ENCODE peak calls at places on chromosomes 7 and 10, in five cellular contexts. B is AG09319, T is myocyte, U is occipital lobe, R is psoas muscle. P is an unnamed sample.

GRCh38 chr7:102063736-102064135 is 222.9 kb upstream of the SH2B2 start:
- DNase-seq in B (no peak), T (no peak), U (no peak), R (no peak), P (no peak)

GRCh38 chr7:106126170-106126938 is 14.2 kb upstream of the SYPL1 start:
- DNase-seq in B (no peak), T (peak), U (no peak), R (no peak), P (no peak)

GRCh38 chr10:124944982-124945381 is 3.1 kb downstream of the ZRANB1 start:
- DNase-seq in B (no peak), T (no peak), U (no peak), R (no peak), P (no peak)

GRCh38 chr7:1151653-1152425 is 8.2 kb downstream of the ZFAND2A start:
- DNase-seq in B (no peak), T (no peak), U (no peak), R (no peak), P (no peak)

GRCh38 chr10:25831138-25831537 is 102.9 kb upstream of the MYO3A start:
- DNase-seq in B (no peak), T (no peak), U (no peak), R (no peak), P (no peak)

GRCh38 chr7:123410273-123410928 is 124.0 kb downstream of the IQUB start:
- DNase-seq in B (no peak), T (peak), U (no peak), R (no peak), P (no peak)

GRCh38 chr10:114545071-114545470 is 113.0 kb downstream of the ABLIM1 start:
- DNase-seq in B (no peak), T (peak), U (no peak), R (no peak), P (no peak)

GRCh38 chr10:112362833-112363232 is 11.1 kb upstream of the ACSL5 start:
- DNase-seq in B (no peak), T (no peak), U (no peak), R (peak), P (no peak)

GRCh38 chr7:159136846-159137245 is 7.8 kb downstream of the VIPR2 start:
- DNase-seq in B (no peak), T (no peak), U (no peak), R (no peak), P (no peak)

GRCh38 chr7:47378728-47379395 is 203.0 kb downstream of the TNS3 start:
- DNase-seq in B (no peak), T (peak), U (no peak), R (peak), P (no peak)

GRCh38 chr10:84214612-84215235 is 10.6 kb downstream of the LRIT2 start:
- DNase-seq in B (no peak), T (peak), U (no peak), R (no peak), P (peak)

GRCh38 chr7:111012799-111013675 is 77.9 kb upstream of the LRRN3 start:
- DNase-seq in B (no peak), T (no peak), U (no peak), R (no peak), P (no peak)

GRCh38 chr7:87231715-87232114 is 12.2 kb upstream of the TMEM243 start:
- DNase-seq in B (no peak), T (peak), U (no peak), R (no peak), P (no peak)

GRCh38 chr10:60942604-60943269 is 1.2 kb downstream of the RHOBTB1 start:
- DNase-seq in B (no peak), T (peak), U (peak), R (peak), P (no peak)

GRCh38 chr7:157037028-157037427 is 26.6 kb upstream of the MNX1 start:
- DNase-seq in B (no peak), T (no peak), U (no peak), R (no peak), P (no peak)

GRCh38 chr10:75197906-75198305 is 12.7 kb upstream of the VDAC2 start:
- DNase-seq in B (no peak), T (no peak), U (peak), R (no peak), P (no peak)

GRCh38 chr7:128770238-128770637 is 5.4 kb downstream of the OPN1SW start:
- DNase-seq in B (no peak), T (no peak), U (no peak), R (no peak), P (no peak)

GRCh38 chr7:92534572-92534971 is 6.0 kb downstream of the RBM48 start:
- DNase-seq in B (no peak), T (no peak), U (no peak), R (no peak), P (no peak)

GRCh38 chr10:123607386-123607785 is 58.8 kb upstream of the GPR26 start:
- DNase-seq in B (no peak), T (no peak), U (no peak), R (no peak), P (peak)

GRCh38 chr7:26673858-26674257 is 190.5 kb downstream of the SKAP2 start:
- DNase-seq in B (no peak), T (no peak), U (no peak), R (no peak), P (no peak)

GRCh38 chr7:2510909-2511768 is 8.4 kb upstream of the LFNG start:
- DNase-seq in B (no peak), T (no peak), U (no peak), R (peak), P (no peak)